ENCODE peak calls at places on chromosome 6, in nine cellular contexts. L, F, G, A, P, I, W, Q and M are unnamed samples.
A peak's percentile ranks its signal among the peaks of the same experiment; 100 is the strongest.

GRCh38 chr6:141401168-141401567 is 731.6 kb upstream of the GJE1 start:
- DNase-seq in G (peak; percentile 88), P (no peak), I (peak; percentile 7), A (no peak), Q (no peak), L (no peak), F (no peak), W (no peak), M (no peak)

GRCh38 chr6:1619666-1620503 is 10.2 kb downstream of the FOXC1 start:
- DNase-seq in F (peak; percentile 43), W (peak; percentile 37), I (no peak), G (no peak), A (peak; percentile 52), Q (no peak), L (no peak), P (no peak), M (peak; percentile 39)

GRCh38 chr6:20931772-20932171 is 397.5 kb downstream of the CDKAL1 start:
- DNase-seq in A (no peak), W (no peak), I (no peak), G (no peak), L (no peak), F (no peak), Q (no peak), P (no peak), M (no peak)

GRCh38 chr6:3929281-3929798 is 80.2 kb downstream of the FAM50B start:
- DNase-seq in W (peak; percentile 46), Q (no peak), I (peak; percentile 15), G (peak; percentile 93), F (no peak), A (no peak), P (no peak), L (no peak), M (no peak)

GRCh38 chr6:157614026-157614484 is 209.0 kb upstream of the SNX9 start:
- DNase-seq in Q (no peak), W (no peak), F (no peak), G (peak; percentile 77), L (no peak), I (no peak), A (no peak), P (no peak), M (no peak)

GRCh38 chr6:30149234-30149633 is 11.8 kb downstream of the TRIM10 start:
- DNase-seq in I (no peak), F (no peak), G (no peak), W (no peak), Q (no peak), P (no peak), A (no peak), L (no peak), M (no peak)

GRCh38 chr6:110595112-110595511 is 118.7 kb upstream of the SLC22A16 start:
- DNase-seq in P (no peak), Q (no peak), L (no peak), A (no peak), W (no peak), I (peak; percentile 21), G (no peak), F (no peak), M (no peak)

GRCh38 chr6:166354143-166354542 is 11.8 kb upstream of the SFT2D1 start:
- DNase-seq in A (no peak), P (no peak), I (no peak), W (no peak), Q (no peak), G (no peak), L (no peak), F (no peak), M (no peak)

GRCh38 chr6:63787021-63787420 is 151.4 kb downstream of the PHF3 start:
- DNase-seq in W (no peak), A (no peak), L (no peak), Q (no peak), P (no peak), F (no peak), G (peak; percentile 66), I (peak; percentile 74), M (no peak)

GRCh38 chr6:29908710-29909109 is 33.6 kb upstream of the HLA-A start:
- DNase-seq in F (no peak), A (no peak), W (no peak), I (no peak), L (no peak), Q (no peak), G (no peak), P (no peak), M (no peak)

GRCh38 chr6:39411465-39411864 is 89.0 kb upstream of the KCNK16 start:
- DNase-seq in P (no peak), F (no peak), W (no peak), G (peak; percentile 16), L (no peak), I (peak; percentile 70), A (no peak), Q (no peak), M (no peak)

GRCh38 chr6:40965046-40965445 is 74.0 kb downstream of the UNC5CL start:
- DNase-seq in W (no peak), Q (no peak), F (no peak), L (no peak), A (no peak), G (no peak), I (no peak), P (no peak), M (no peak)

GRCh38 chr6:107180114-107180513 is 64.8 kb upstream of the BEND3 start:
- DNase-seq in F (no peak), G (no peak), A (no peak), P (no peak), Q (no peak), L (no peak), I (no peak), W (no peak), M (no peak)

GRCh38 chr6:26743157-26743821 is 83.7 kb upstream of the ZNF322 start:
- DNase-seq in G (peak; percentile 81), L (no peak), A (peak; percentile 67), Q (peak; percentile 57), W (no peak), F (no peak), I (peak; percentile 77), P (no peak), M (no peak)

GRCh38 chr6:159062564-159062945 is 17.8 kb upstream of the TAGAP start:
- DNase-seq in F (no peak), W (no peak), G (no peak), A (no peak), I (no peak), Q (no peak), P (no peak), L (no peak), M (peak; percentile 84)

GRCh38 chr6:33609444-33610034 is 11.6 kb upstream of the ITPR3 start:
- DNase-seq in P (no peak), Q (no peak), I (peak; percentile 79), A (no peak), W (peak; percentile 85), L (no peak), F (no peak), G (peak; percentile 88), M (no peak)

GRCh38 chr6:9979996-9980395 is 434.9 kb downstream of the TFAP2A start:
- DNase-seq in Q (no peak), L (no peak), F (no peak), A (no peak), W (no peak), P (no peak), G (no peak), I (no peak), M (no peak)

GRCh38 chr6:111614833-111615582 is 9.3 kb upstream of the TRAF3IP2 start:
- DNase-seq in P (no peak), L (no peak), F (no peak), G (no peak), W (no peak), A (no peak), I (no peak), Q (no peak), M (no peak)

GRCh38 chr6:44533221-44533820 is 145.8 kb downstream of the CDC5L start:
- DNase-seq in P (no peak), A (no peak), G (no peak), I (no peak), L (no peak), Q (no peak), F (no peak), W (no peak), M (no peak)

GRCh38 chr6:83868639-83869038 is 9.2 kb downstream of the CYB5R4 start:
- DNase-seq in F (no peak), W (no peak), Q (no peak), G (peak; percentile 74), I (peak; percentile 82), A (no peak), L (no peak), P (no peak), M (no peak)

GRCh38 chr6:118551063-118551672 is 3.1 kb downstream of the PLN start:
- DNase-seq in I (peak; percentile 80), A (no peak), L (no peak), Q (peak; percentile 17), W (no peak), G (peak; percentile 73), P (no peak), F (no peak), M (peak; percentile 26)
- TF ChIP-seq CTCF in I (peak; percentile 62), A (peak; percentile 39), L (peak; percentile 38), Q (peak; percentile 53), W (peak; percentile 45), G (peak; percentile 71), P (peak; percentile 72), F (peak; percentile 58), M (peak; percentile 69)

GRCh38 chr6:137157601-137158000 is 15.8 kb downstream of the IL22RA2 start:
- DNase-seq in Q (no peak), P (no peak), L (no peak), I (no peak), G (no peak), A (no peak), F (no peak), W (no peak), M (no peak)
- TF ChIP-seq CTCF in Q (no peak), P (no peak), L (no peak), I (no peak), G (no peak), A (no peak), F (no peak), W (no peak), M (no peak)

DNA sequence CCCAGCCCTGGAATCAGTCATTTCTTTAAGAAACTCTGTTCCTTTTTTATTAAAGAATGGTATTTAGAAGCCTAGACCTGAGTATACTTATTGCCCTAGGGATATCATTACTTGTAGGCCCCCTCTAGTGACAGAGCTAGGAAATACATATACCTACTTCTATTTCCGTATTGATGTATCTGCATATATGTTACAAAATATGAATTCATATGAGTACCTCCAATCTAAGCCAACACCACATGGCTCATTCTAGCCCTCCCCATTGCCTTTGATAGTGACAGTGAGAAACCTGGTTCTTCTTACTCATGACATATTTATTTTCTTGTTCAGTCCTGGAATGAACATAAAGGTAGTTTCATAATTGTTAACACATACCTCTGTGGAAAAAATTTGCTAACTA is 137.2 kb downstream of the FARS2 start:
- DNase-seq in P (no peak), G (peak; percentile 62), A (no peak), F (no peak), L (no peak), I (peak; percentile 74), W (no peak), Q (peak; percentile 2), M (peak; percentile 54)
- TF ChIP-seq CTCF in P (peak; percentile 59), G (peak; percentile 61), A (peak; percentile 64), F (peak; percentile 41), L (no peak), I (peak; percentile 57), W (peak; percentile 38), Q (peak; percentile 29), M (peak; percentile 62)

GRCh38 chr6:163707385-163708355 is 293.2 kb downstream of the QKI start:
- DNase-seq in W (no peak), L (no peak), I (no peak), A (no peak), Q (no peak), F (no peak), P (no peak), G (peak; percentile 2), M (no peak)
- TF ChIP-seq CTCF in W (no peak), L (no peak), I (no peak), A (no peak), Q (no peak), F (no peak), P (peak; percentile 5), G (no peak), M (no peak)

GRCh38 chr6:5302995-5303622 is 41.8 kb downstream of the FARS2 start:
- DNase-seq in G (peak; percentile 10), P (peak; percentile 41), W (peak; percentile 44), F (peak; percentile 78), I (peak; percentile 27), Q (peak; percentile 33), A (peak; percentile 43), L (peak; percentile 73), M (peak; percentile 74)
- TF ChIP-seq CTCF in G (peak; percentile 19), P (peak; percentile 90), W (peak; percentile 33), F (peak; percentile 79), I (peak; percentile 44), Q (peak; percentile 21), A (peak; percentile 43), L (peak; percentile 63), M (peak; percentile 46)